ENCODE peak calls at places on chromosomes 13 and 19, in four cellular contexts. M, E, I and O are unnamed samples.

GRCh38 chr13:43374621-43375020 is 351.2 kb downstream of the DNAJC15 start:
- DNase-seq in M (no peak), E (peak; percentile 41), I (peak; percentile 93), O (no peak)

GRCh38 chr19:2529473-2529918 is 53.6 kb downstream of the GADD45B start:
- DNase-seq in M (no peak), E (peak; percentile 98), I (no peak), O (no peak)

GRCh38 chr13:27269114-27269665 is 1.4 kb upstream of the RASL11A start:
- DNase-seq in M (no peak), E (no peak), I (no peak), O (no peak)

GRCh38 chr13:25085125-25085742 is 10.7 kb upstream of the PABPC3 start:
- DNase-seq in M (peak; percentile 50), E (peak; percentile 30), I (peak; percentile 12), O (no peak)

GRCh38 chr13:29840585-29840984 is 9.8 kb downstream of the UBL3 start:
- DNase-seq in M (no peak), E (no peak), I (no peak), O (no peak)

GRCh38 chr19:42386974-42387707 is 3.0 kb downstream of the CNFN start:
- DNase-seq in M (peak; percentile 89), E (peak; percentile 87), I (peak; percentile 66), O (no peak)

GRCh38 chr13:51396352-51396751 is 56.5 kb downstream of the INTS6 start:
- DNase-seq in M (no peak), E (no peak), I (peak; percentile 69), O (no peak)

GRCh38 chr19:10318807-10319426 is 3.1 kb upstream of the FDX2 start:
- DNase-seq in M (no peak), E (no peak), I (no peak), O (no peak)

GRCh38 chr13:79245937-79246574 is 160.0 kb downstream of the RBM26 start:
- DNase-seq in M (no peak), E (peak; percentile 3), I (no peak), O (no peak)

GRCh38 chr19:9850235-9850959 is 15.3 kb downstream of the PIN1 start:
- DNase-seq in M (no peak), E (no peak), I (no peak), O (no peak)

GRCh38 chr13:32042567-32042966 is 11.0 kb downstream of the FRY start:
- DNase-seq in M (no peak), E (no peak), I (no peak), O (no peak)

GRCh38 chr19:53903055-53903680 is 5.9 kb upstream of the CACNG7 start:
- DNase-seq in M (peak; percentile 69), E (peak; percentile 53), I (peak; percentile 29), O (no peak)

GRCh38 chr19:862529-863304 is 3.3 kb downstream of the CFD start:
- DNase-seq in M (peak; percentile 94), E (no peak), I (no peak), O (peak; percentile 62)